ENCODE peak calls at places on chromosomes 3 and 15, in seven cellular contexts. I is gastrocnemius medialis, E is right lobe of liver, D is adrenal gland, Y is IMR-90, C is A549, U is uterus. M is an unnamed sample.

GRCh38 chr3:129994883-129995559 is 20.5 kb downstream of the TRH start:
- DNase-seq in D (no peak), U (no peak), C (no peak), E (no peak), I (no peak), Y (no peak), M (no peak)

GRCh38 chr15:46502668-46503067 is 867.8 kb downstream of the SQOR start:
- DNase-seq in Y (no peak), C (no peak), I (no peak), D (no peak), U (no peak), E (no peak), M (no peak)

GRCh38 chr15:68200016-68200861 is 4.9 kb downstream of the CALML4 start:
- DNase-seq in Y (no peak), E (peak; percentile 35), U (no peak), D (peak; percentile 69), C (no peak), I (no peak), M (no peak)

GRCh38 chr3:193665370-193665989 is 72.5 kb downstream of the OPA1 start:
- DNase-seq in I (no peak), C (no peak), E (no peak), D (no peak), U (no peak), Y (peak; percentile 54), M (no peak)

GRCh38 chr15:40595773-40596172 is 1.7 kb downstream of the KNL1 start:
- DNase-seq in U (no peak), I (no peak), D (no peak), E (no peak), C (no peak), Y (no peak), M (no peak)

GRCh38 chr3:122932251-122932967 is 95.2 kb downstream of the SEMA5B start:
- DNase-seq in E (no peak), D (no peak), C (no peak), Y (no peak), I (no peak), U (no peak), M (no peak)

GRCh38 chr3:43153189-43154083 is 47.6 kb upstream of the POMGNT2 start:
- DNase-seq in Y (peak; percentile 88), I (peak; percentile 59), D (peak; percentile 92), C (no peak), U (peak; percentile 96), E (no peak), M (peak; percentile 17)

GRCh38 chr15:38253448-38253847 is 812 bp downstream of the SPRED1 start:
- DNase-seq in Y (peak; percentile 75), D (peak; percentile 13), U (no peak), I (no peak), E (no peak), C (no peak), M (peak; percentile 12)

GRCh38 chr3:138078901-138079344 is 36.5 kb downstream of the DZIP1L start:
- DNase-seq in U (no peak), I (no peak), Y (peak; percentile 99), D (peak; percentile 49), E (no peak), C (peak; percentile 71), M (no peak)

GRCh38 chr3:161914703-161915102 is 418.1 kb downstream of the OTOL1 start:
- DNase-seq in U (peak; percentile 16), D (peak; percentile 9), I (peak; percentile 13), E (no peak), C (no peak), Y (peak; percentile 59), M (no peak)

GRCh38 chr15:89307046-89307587 is 27.5 kb downstream of the POLG start:
- DNase-seq in I (no peak), D (no peak), Y (peak; percentile 66), E (no peak), C (no peak), U (no peak), M (no peak)

GRCh38 chr3:5784656-5785055 is 597.1 kb downstream of the EDEM1 start:
- DNase-seq in C (no peak), E (no peak), Y (no peak), D (no peak), I (no peak), U (no peak), M (no peak)

GRCh38 chr15:68631621-68632051 is 52.8 kb downstream of the CORO2B start:
- DNase-seq in C (no peak), I (no peak), E (no peak), D (no peak), U (no peak), Y (no peak), M (peak; percentile 53)

GRCh38 chr3:146496726-146497125 is 27.4 kb upstream of the PLSCR2 start:
- DNase-seq in C (no peak), D (peak; percentile 61), E (no peak), I (no peak), U (no peak), Y (no peak), M (no peak)

GRCh38 chr3:187024561-187025226 is 94.4 kb downstream of the ST6GAL1 start:
- DNase-seq in I (no peak), C (no peak), Y (no peak), E (no peak), U (no peak), D (no peak), M (peak; percentile 40)
- H3K4me3 ChIP-seq in I (no peak overlapping the region), C (no peak overlapping the region), Y (no peak overlapping the region), E (no peak overlapping the region), U (no peak overlapping the region), D (no peak overlapping the region), M (no peak overlapping the region)

GRCh38 chr3:136195258-136196063 is 674 bp downstream of the MSL2 start:
- DNase-seq in Y (peak; percentile 64), C (no peak), I (peak; percentile 75), U (peak; percentile 79), E (peak; percentile 86), D (peak; percentile 86), M (peak; percentile 72)
- TF ChIP-seq POLR2A in Y (no peak), C (no peak), I (no peak), U (no peak), E (peak; percentile 53), D (peak; percentile 41), M (no peak)

DNA sequence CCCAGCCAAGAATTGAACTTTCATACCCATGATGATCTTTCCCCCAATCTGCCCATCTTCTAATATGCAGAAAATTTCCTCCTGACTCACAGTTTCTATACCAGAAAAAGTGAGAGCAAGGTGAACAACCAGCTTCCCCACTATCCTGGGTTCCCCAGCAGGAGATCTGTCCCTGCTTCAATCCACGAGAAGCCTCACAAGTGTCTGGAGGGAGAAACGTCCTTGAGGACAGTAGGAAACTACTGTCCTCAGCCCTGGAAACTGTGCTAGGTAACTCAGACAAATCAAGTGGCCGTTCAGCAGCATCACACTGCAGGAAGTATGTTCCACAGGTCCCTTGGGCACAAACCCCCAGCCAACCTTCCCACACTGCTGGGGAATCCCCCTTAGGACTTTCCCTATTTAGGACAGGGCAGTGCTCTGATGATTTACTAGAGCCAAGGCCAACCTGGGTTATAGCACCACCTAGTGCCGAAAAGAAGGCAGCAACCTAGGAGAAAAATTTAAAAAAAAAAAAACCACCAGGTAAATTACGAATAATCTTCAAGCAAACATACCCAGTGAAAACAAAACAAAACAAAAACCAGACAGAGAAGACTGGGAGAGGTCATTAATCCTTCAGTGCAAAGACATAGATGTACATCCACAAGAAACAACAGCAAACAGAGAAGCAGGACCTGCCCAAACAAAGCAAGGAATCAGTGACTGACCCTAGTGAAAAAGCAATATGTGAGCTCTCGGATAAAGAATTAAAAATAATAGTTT is 36.0 kb downstream of the MORC1 start:
- DNase-seq in C (peak; percentile 19), I (no peak), E (peak; percentile 49), U (no peak), D (peak; percentile 42), Y (peak; percentile 54), M (peak; percentile 4)
- TF ChIP-seq CTCF in C (peak; percentile 54), I (peak; percentile 28), E (peak; percentile 76), U (no peak), D (peak; percentile 47), Y (peak; percentile 77), M (peak; percentile 7)

GRCh38 chr3:69085543-69086132 is 901 bp downstream of the ARL6IP5 start:
- DNase-seq in C (no peak), I (peak; percentile 56), D (peak; percentile 24), E (peak; percentile 64), Y (no peak), U (peak; percentile 30), M (peak; percentile 21)

GRCh38 chr3:69084668-69085542 is at the start of gene ARL6IP5:
- DNase-seq in U (peak; percentile 92), I (peak; percentile 93), D (peak; percentile 95), E (peak; percentile 95), Y (peak; percentile 93), C (peak; percentile 61), M (peak; percentile 93)

GRCh38 chr3:69086133-69086722 is 1.5 kb downstream of the ARL6IP5 start:
- DNase-seq in D (peak; percentile 95), E (peak; percentile 86), C (peak; percentile 36), I (peak; percentile 96), U (peak; percentile 91), Y (peak; percentile 92), M (peak; percentile 83)

GRCh38 chr3:69082805-69083204 is 1.9 kb upstream of the ARL6IP5 start:
- DNase-seq in U (no peak), C (no peak), E (no peak), Y (peak; percentile 83), I (peak; percentile 65), D (peak; percentile 41), M (peak; percentile 64)

GRCh38 chr3:69084326-69084667 is 440 bp upstream of the ARL6IP5 start:
- DNase-seq in I (no peak), U (no peak), D (peak; percentile 15), E (no peak), C (peak; percentile 10), Y (peak; percentile 85), M (peak; percentile 23)
- H3K4me3 ChIP-seq in I (peak overlapping the region; percentile 86), U (peak overlapping the region; percentile 90), D (no peak overlapping the region), E (peak overlapping the region; percentile 87), C (peak overlapping the region; percentile 62), Y (peak overlapping the region; percentile 87), M (no peak overlapping the region)

DNA sequence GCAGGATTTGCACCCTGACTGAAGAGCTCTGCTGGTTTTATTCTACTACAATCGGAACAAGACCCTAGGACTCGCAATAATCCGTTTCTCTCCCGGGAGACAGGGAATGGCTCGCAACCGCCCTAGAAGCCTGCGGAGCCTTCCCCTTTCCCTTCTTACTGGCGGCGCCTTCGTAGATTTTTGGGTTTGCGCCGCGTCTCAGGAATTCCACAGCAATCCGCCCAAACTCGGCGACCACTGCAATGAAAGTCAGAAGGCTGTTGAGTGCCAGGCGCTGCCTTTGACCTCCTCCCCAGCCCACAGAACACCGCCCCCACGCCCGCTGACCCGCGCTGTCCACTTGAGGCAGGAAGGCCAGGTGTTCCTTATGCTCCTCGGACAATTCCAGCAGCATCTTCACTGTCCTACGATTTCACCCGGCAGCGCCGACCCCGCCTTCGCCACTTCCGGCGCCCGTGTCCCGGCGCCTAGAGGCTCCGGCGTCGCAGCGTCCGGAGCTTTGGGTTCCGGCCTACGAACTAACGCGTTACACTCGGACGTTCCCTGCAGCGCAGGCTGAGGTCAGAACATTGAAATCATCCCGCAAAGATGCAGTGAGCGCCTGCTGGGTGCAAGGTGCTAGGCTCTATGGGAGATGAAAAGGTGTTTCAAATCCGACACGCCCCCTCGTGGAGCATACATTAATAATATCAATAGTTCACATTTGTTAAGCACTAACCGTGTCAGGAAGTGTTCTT is at the start of gene COMMD2:
- DNase-seq in U (peak; percentile 71), Y (peak; percentile 85), C (peak; percentile 82), E (peak; percentile 79), D (peak; percentile 78), I (peak; percentile 65), M (peak; percentile 66)
- TF ChIP-seq POLR2A in U (peak; percentile 50), Y (no peak), C (peak; percentile 86), E (peak; percentile 53), D (peak; percentile 66), I (no peak), M (no peak)

M was measured in thyroid gland.